ENCODE peak calls at places on chromosomes 12 and 14, in ten cellular contexts. L is upper lobe of right lung, G is suprapubic skin, P is HL-60, A is PC-9, C is right lobe of liver, M is RWPE1, H is fibroblast of lung, V is breast epithelium, F is AG04450. S is an unnamed sample.

GRCh38 chr12:47942327-47943230 is 20.8 kb upstream of the TMEM106C start:
- DNase-seq in L (no peak), G (no peak), P (no peak), A (no peak), C (no peak), M (no peak), H (no peak), V (no peak), F (no peak), S (no peak)

GRCh38 chr12:57712671-57713070 is 18.7 kb downstream of the OS9 start:
- DNase-seq in L (no peak), G (no peak), P (no peak), A (no peak), C (no peak), M (no peak), H (no peak), V (no peak), F (no peak), S (no peak)

GRCh38 chr12:65123435-65124063 is 2.4 kb upstream of the WIF1 start:
- DNase-seq in L (no peak), G (no peak), P (peak; percentile 13), A (no peak), C (no peak), M (peak; percentile 6), H (peak; percentile 5), V (no peak), F (no peak), S (no peak)

GRCh38 chr12:109580684-109581333 is 7.2 kb downstream of the MVK start:
- DNase-seq in L (no peak), G (no peak), P (no peak), A (no peak), C (no peak), M (no peak), H (no peak), V (no peak), F (no peak), S (no peak)

GRCh38 chr14:76514599-76514998 is 138.7 kb downstream of the ESRRB start:
- DNase-seq in L (peak; percentile 37), G (no peak), P (peak; percentile 8), A (no peak), C (no peak), M (no peak), H (peak; percentile 1), V (no peak), F (no peak), S (no peak)

GRCh38 chr14:78131616-78132015 is 38.6 kb upstream of the NRXN3 start:
- DNase-seq in L (no peak), G (no peak), P (no peak), A (no peak), C (no peak), M (no peak), H (no peak), V (no peak), F (no peak), S (no peak)

GRCh38 chr12:20127401-20127800 is 240.9 kb upstream of the PDE3A start:
- DNase-seq in L (no peak), G (no peak), P (no peak), A (no peak), C (no peak), M (no peak), H (no peak), V (no peak), F (no peak), S (no peak)

GRCh38 chr14:20515846-20516245 is 10.5 kb downstream of the RNASE10 start:
- DNase-seq in L (no peak), G (no peak), P (no peak), A (no peak), C (no peak), M (no peak), H (peak; percentile 17), V (no peak), F (no peak), S (no peak)

GRCh38 chr12:63098851-63099250 is 52.1 kb downstream of the AVPR1A start:
- DNase-seq in L (no peak), G (no peak), P (no peak), A (no peak), C (no peak), M (no peak), H (no peak), V (no peak), F (no peak), S (no peak)

GRCh38 chr14:28709571-28710305 is 56.8 kb upstream of the FOXG1 start:
- DNase-seq in L (no peak), G (no peak), P (no peak), A (no peak), C (no peak), M (no peak), H (peak; percentile 49), V (no peak), F (no peak), S (no peak)

GRCh38 chr12:49909328-49909727 is 5.6 kb upstream of the FAIM2 start:
- DNase-seq in L (no peak), G (peak; percentile 45), P (no peak), A (no peak), C (no peak), M (no peak), H (no peak), V (no peak), F (no peak), S (peak; percentile 34)

GRCh38 chr14:68172664-68173063 is 353.1 kb downstream of the RAD51B start:
- DNase-seq in L (no peak), G (no peak), P (no peak), A (peak; percentile 52), C (no peak), M (no peak), H (peak; percentile 63), V (no peak), F (no peak), S (no peak)

GRCh38 chr12:76943004-76943403 is 64.2 kb upstream of the CSRP2 start:
- DNase-seq in L (no peak), G (no peak), P (no peak), A (no peak), C (no peak), M (no peak), H (no peak), V (no peak), F (no peak), S (no peak)

DNA sequence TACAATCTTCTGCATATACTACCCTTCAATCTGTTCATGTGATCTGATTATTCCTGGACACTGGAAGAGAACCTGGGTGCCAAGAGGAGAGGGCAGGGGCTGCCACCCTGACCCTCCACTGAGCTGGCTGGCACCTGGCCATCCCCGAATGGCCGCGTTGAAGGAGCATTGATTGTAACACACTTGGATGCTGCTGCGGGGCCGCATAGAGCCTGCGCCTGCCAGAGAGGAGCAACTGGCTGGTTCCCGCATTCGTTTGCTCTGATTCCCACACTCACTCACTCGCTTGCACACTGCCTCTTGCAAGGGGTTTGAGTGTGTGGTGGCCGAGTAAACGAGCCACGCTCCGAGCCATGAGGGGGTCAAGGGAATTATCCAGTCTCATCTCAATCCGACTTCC is 32.4 kb downstream of the PSEN1 start:
- DNase-seq in L (no peak), G (no peak), P (no peak), A (no peak), C (no peak), M (no peak), H (no peak), V (no peak), F (no peak), S (no peak)
- H3K27ac ChIP-seq in L (no peak overlapping the region), G (no peak overlapping the region), P (no peak overlapping the region), A (no peak overlapping the region), C (no peak overlapping the region), M (no peak overlapping the region), H (no peak overlapping the region), V (no peak overlapping the region), F (no peak overlapping the region), S (no peak overlapping the region)

DNA sequence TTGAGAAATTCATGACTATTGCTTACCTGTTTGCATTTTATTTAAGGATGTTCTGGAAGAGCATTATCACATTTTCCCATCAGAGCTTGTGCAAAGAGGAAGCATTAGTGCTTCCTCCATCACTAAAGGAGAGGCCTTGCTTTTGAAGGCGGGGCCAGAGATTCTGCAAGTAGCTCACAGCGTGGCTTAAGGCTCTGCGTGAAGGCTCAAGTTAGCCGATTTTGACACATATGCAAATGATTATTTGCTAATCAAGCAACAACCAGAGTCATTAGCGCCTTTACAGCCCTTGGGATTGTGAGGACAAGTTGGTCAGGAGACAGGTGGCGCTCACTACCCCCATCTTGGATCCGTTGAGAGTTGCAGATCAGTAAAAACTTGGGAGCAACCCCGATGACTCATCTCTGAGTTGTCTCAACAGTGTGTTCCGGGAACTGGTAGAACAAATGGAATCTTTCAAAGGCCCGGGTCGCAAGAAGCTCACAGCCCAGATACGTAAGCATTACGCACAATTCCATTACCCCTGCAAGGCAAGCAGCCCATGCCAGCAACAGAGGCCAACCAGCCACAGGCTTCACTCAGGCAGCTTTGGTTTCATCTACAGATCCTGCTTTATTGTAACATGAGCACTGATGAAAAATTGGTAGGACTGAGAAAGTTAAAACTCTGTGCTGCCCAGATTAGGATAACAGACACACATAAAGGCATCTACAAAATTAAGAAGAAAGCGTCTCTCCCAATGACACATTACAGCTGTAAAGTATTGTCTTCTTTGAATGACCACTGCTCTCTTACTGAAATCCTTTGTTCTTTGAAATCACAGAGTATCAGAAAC is 34.9 kb upstream of the SPTSSA start:
- DNase-seq in L (no peak), G (peak; percentile 87), P (peak; percentile 53), A (peak; percentile 89), C (no peak), M (peak; percentile 97), H (peak; percentile 100), V (peak; percentile 71), F (peak; percentile 98), S (peak; percentile 48)
- TF ChIP-seq CTCF in L (no peak), G (no peak), P (no peak), A (no peak), C (no peak), M (peak; percentile 24), H (peak; percentile 38), V (no peak), F (peak; percentile 40), S (no peak)

GRCh38 chr12:6938353-6939186 is 5.0 kb upstream of the RNU7-1 start:
- DNase-seq in L (no peak), G (no peak), P (no peak), A (no peak), C (no peak), M (no peak), H (no peak), V (no peak), F (no peak), S (no peak)
- H3K27ac ChIP-seq in L (peak overlapping the region; percentile 95), G (peak overlapping the region; percentile 94), P (peak overlapping the region; percentile 95), A (peak overlapping the region; percentile 52), C (peak overlapping the region; percentile 84), M (peak overlapping the region; percentile 82), H (peak overlapping the region; percentile 32), V (peak overlapping the region; percentile 99), F (peak overlapping the region; percentile 21), S (peak overlapping the region; percentile 92)

GRCh38 chr12:131940121-131940520 is 9.6 kb upstream of the EP400 start:
- DNase-seq in L (peak; percentile 10), G (peak; percentile 28), P (no peak), A (no peak), C (no peak), M (no peak), H (no peak), V (no peak), F (no peak), S (peak; percentile 5)
- TF ChIP-seq CTCF in L (no peak), G (no peak), P (no peak), A (no peak), C (no peak), M (no peak), H (no peak), V (no peak), F (no peak), S (no peak)

GRCh38 chr12:55745361-55746146 is 2.6 kb downstream of the GDF11 start:
- DNase-seq in L (no peak), G (no peak), P (no peak), A (no peak), C (no peak), M (no peak), H (no peak), V (no peak), F (no peak), S (no peak)
- H3K27ac ChIP-seq in L (no peak overlapping the region), G (no peak overlapping the region), P (no peak overlapping the region), A (no peak overlapping the region), C (no peak overlapping the region), M (peak overlapping the region; percentile 38), H (no peak overlapping the region), V (peak overlapping the region; percentile 55), F (no peak overlapping the region), S (no peak overlapping the region)